ENCODE peak calls at places on chromosomes 13 and 19, in four cellular contexts. I is HL-60, X is kidney, N is cardiac fibroblast. F is an unnamed sample.

GRCh38 chr13:52070929-52071523 is 46.5 kb downstream of the UTP14C start:
- DNase-seq in N (peak; percentile 61), I (no peak), X (no peak), F (no peak)

GRCh38 chr13:60351326-60351725 is 45.7 kb upstream of the TDRD3 start:
- DNase-seq in I (no peak), N (peak; percentile 64), X (no peak), F (no peak)

GRCh38 chr19:19488041-19488874 is 27.1 kb downstream of the TSSK6 start:
- DNase-seq in I (no peak), N (peak; percentile 27), X (peak; percentile 71), F (no peak)

GRCh38 chr13:99869830-99870229 is 101.7 kb downstream of the ZIC5 start:
- DNase-seq in X (no peak), I (no peak), N (no peak), F (no peak)

GRCh38 chr19:50358483-50359431 is 6.7 kb downstream of the NAPSA start:
- DNase-seq in X (peak; percentile 89), N (peak; percentile 50), I (no peak), F (no peak)

GRCh38 chr19:18543814-18544475 is 572 bp upstream of the FKBP8 start:
- DNase-seq in X (peak; percentile 75), I (peak; percentile 86), N (peak; percentile 77), F (no peak)

GRCh38 chr19:33373701-33374405 is at the start of gene CEBPG:
- DNase-seq in X (peak; percentile 87), I (no peak), N (peak; percentile 55), F (no peak)

GRCh38 chr13:94494021-94494420 is 14.5 kb upstream of the DCT start:
- DNase-seq in I (no peak), N (no peak), X (no peak), F (no peak)

GRCh38 chr13:28557725-28558124 is 62.8 kb upstream of the FLT1 start:
- DNase-seq in N (no peak), I (no peak), X (no peak), F (no peak)

GRCh38 chr13:32001392-32001768 is 30.2 kb upstream of the FRY start:
- DNase-seq in N (peak; percentile 74), I (peak; percentile 58), X (no peak), F (no peak)

GRCh38 chr19:57027360-57027759 is 92.4 kb upstream of the USP29 start:
- DNase-seq in N (no peak), I (no peak), X (no peak), F (no peak)

GRCh38 chr19:49362926-49363264 is 679 bp upstream of the TEAD2 start:
- DNase-seq in I (no peak), X (peak; percentile 90), N (no peak), F (peak; percentile 19)

GRCh38 chr13:60645552-60646138 is 248.6 kb downstream of the TDRD3 start:
- DNase-seq in N (no peak), X (no peak), I (no peak), F (no peak)

GRCh38 chr19:43634516-43634876 is 5.2 kb downstream of the CADM4 start:
- DNase-seq in I (no peak), N (no peak), X (no peak), F (no peak)

GRCh38 chr19:13047374-13047773 is 52.1 kb downstream of the NFIX start:
- DNase-seq in X (no peak), I (no peak), N (no peak), F (no peak)

GRCh38 chr13:111384441-111385181 is 64.2 kb downstream of the TEX29 start:
- DNase-seq in I (no peak), N (no peak), X (no peak), F (no peak)

GRCh38 chr19:19490247-19490968 is 24.9 kb downstream of the TSSK6 start:
- DNase-seq in N (peak; percentile 90), I (peak; percentile 54), X (peak; percentile 83), F (peak; percentile 66)

GRCh38 chr19:29576761-29577661 is 29.1 kb upstream of the POP4 start:
- DNase-seq in X (peak; percentile 37), N (peak; percentile 67), I (no peak), F (no peak)

GRCh38 chr13:66560189-66560588 is 669.9 kb downstream of the PCDH9 start:
- DNase-seq in I (no peak), N (peak; percentile 25), X (no peak), F (no peak)

GRCh38 chr19:48568345-48568886 is 16.4 kb downstream of the SULT2B1 start:
- DNase-seq in I (no peak), X (peak; percentile 94), N (peak; percentile 84), F (peak; percentile 96)

GRCh38 chr19:18597809-18598660 is 8.6 kb downstream of the CRLF1 start:
- DNase-seq in I (no peak), X (no peak), N (no peak), F (no peak)

GRCh38 chr13:109361562-109361961 is 424.8 kb downstream of the IRS2 start:
- DNase-seq in I (peak; percentile 41), N (no peak), X (no peak), F (no peak)

GRCh38 chr19:50717891-50718254 is 1.7 kb downstream of the SHANK1 start:
- DNase-seq in N (no peak), I (no peak), X (no peak), F (no peak)

GRCh38 chr19:16062789-16063188 is 13.5 kb upstream of the TPM4 start:
- DNase-seq in N (peak; percentile 61), I (no peak), X (no peak), F (no peak)

GRCh38 chr13:96492758-96493157 is 402.9 kb downstream of the HS6ST3 start:
- DNase-seq in X (no peak), I (no peak), N (no peak), F (no peak)

GRCh38 chr13:98253526-98253925 is 76.5 kb upstream of the RNF113B start:
- DNase-seq in X (no peak), I (no peak), N (no peak), F (no peak)

GRCh38 chr13:106513025-106513424 is 22.4 kb downstream of the EFNB2 start:
- DNase-seq in X (no peak), I (no peak), N (peak; percentile 46), F (no peak)

GRCh38 chr19:8511573-8512101 is 2.3 kb downstream of the ZNF414 start:
- DNase-seq in X (no peak), N (no peak), I (no peak), F (no peak)

GRCh38 chr19:19463348-19464117 is 51.8 kb downstream of the TSSK6 start:
- DNase-seq in N (peak; percentile 82), I (no peak), X (peak; percentile 80), F (no peak)

GRCh38 chr19:49422407-49423277 is 599 bp downstream of the PTH2 start:
- DNase-seq in N (peak; percentile 50), I (no peak), X (no peak), F (no peak)

DNA sequence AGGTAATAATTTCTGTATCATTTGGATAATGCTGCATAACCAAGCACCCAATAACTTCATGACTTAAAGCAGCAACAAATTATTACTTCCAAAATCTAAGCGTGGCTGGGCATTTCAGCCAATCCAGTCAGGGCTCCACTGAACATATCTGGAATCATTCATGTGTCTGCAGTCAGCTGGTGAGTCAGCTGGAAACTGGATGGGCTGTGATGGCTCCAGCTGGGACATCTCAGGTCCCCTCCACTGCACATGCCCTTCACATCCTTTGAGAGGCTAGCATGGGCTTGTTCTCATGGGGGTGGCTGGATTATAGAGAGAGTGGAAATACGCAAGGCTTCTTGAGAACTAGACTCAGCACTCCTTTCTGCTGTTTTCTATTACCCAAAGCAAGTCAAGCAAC is 961.9 kb downstream of the DIAPH3 start:
- DNase-seq in N (no peak), I (no peak), X (no peak), F (no peak)
- H3K4me3 ChIP-seq in N (no peak overlapping the region), I (no peak overlapping the region), X (no peak overlapping the region), F (no peak overlapping the region)

DNA sequence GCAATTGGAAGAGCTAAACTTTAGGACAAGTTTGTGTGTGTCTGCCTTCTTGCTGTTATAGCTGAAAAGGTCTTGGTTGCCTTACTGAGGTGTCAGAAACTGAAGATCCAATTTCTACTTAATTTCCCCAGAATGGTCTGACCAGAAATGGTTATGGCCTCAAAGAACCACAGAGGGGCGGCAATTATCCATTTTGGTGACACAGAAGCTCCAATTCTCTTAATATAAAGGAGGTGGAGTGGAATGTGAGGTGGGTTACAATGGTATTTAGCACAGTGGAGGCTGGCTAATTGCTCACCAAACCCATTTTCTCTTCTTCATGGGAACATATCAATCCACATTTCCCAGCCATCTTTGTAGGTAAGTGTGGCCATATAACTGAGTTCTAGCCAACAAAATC is 1157.2 kb downstream of the OLFM4 start:
- DNase-seq in I (no peak), X (no peak), N (no peak), F (no peak)
- TF ChIP-seq CTCF in I (peak; percentile 6), X (no peak), N (no peak), F (no peak)

DNA sequence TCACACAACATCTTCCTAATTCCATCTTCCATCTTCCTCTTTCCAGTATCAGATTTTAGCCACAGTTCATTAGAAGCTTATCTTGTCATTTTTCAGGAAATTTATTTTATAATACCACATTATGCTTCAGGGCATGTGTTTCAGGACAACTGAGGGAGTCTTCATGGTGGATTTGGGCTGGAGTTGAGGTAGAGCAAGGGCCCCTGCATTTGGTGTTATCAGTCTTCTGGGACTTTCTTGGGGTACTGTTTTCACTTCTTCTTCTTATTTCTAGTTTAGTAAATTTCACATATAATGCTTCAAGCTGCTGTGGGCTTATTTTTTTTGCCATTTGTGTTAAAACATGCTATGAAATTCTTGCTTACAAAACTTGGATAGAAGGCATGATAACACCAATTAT is 188.7 kb downstream of the LHFPL6 start:
- DNase-seq in X (no peak), I (no peak), N (no peak), F (no peak)
- H3K4me3 ChIP-seq in X (no peak overlapping the region), I (no peak overlapping the region), N (no peak overlapping the region), F (no peak overlapping the region)

DNA sequence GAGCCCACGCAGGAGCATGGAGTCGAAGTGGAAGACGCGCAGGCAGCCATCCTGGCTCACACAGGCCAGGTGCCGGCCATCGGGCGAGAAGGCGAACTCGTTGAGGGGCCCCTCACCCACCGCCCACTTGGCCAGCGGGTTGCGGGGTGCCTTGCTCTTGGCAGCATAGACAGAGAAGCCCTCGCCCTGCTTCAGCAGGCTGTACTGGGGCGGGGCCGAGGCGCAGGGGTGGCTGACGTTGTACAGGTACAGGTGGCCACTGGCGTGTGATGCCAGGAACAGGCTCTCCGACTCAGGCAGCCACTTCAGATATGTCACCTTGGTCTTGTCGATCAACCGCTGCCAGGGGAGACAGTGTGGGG is 4.2 kb upstream of the DMPK start:
- DNase-seq in X (peak; percentile 78), N (no peak), I (no peak), F (no peak)
- TF ChIP-seq CTCF in X (no peak), N (no peak), I (no peak), F (no peak)

F was measured in prostate gland.